ENCODE peak calls at places on chromosomes 3 and 15, in five cellular contexts. Q, P, B, J and U are unnamed samples.

GRCh38 chr15:96408591-96409183 is 78.2 kb downstream of the NR2F2 start:
- DNase-seq in Q (no peak), P (no peak), B (no peak), J (no peak), U (no peak)

GRCh38 chr3:30526031-30526430 is 80.4 kb upstream of the TGFBR2 start:
- DNase-seq in Q (no peak), P (no peak), B (no peak), J (no peak), U (no peak)

GRCh38 chr3:132984181-132984580 is 54.0 kb upstream of the TMEM108 start:
- DNase-seq in Q (no peak), P (no peak), B (no peak), J (no peak), U (no peak)

GRCh38 chr15:85475317-85475701 is 94.9 kb downstream of the AKAP13 start:
- DNase-seq in Q (no peak), P (no peak), B (peak), J (no peak), U (no peak)

GRCh38 chr3:48463703-48464102 is 17.2 kb downstream of the ATRIP start:
- DNase-seq in Q (no peak), P (no peak), B (no peak), J (no peak), U (no peak)

GRCh38 chr15:82995938-82996337 is 9.9 kb downstream of the RAMAC start:
- DNase-seq in Q (no peak), P (no peak), B (no peak), J (no peak), U (no peak)

GRCh38 chr3:49076627-49077026 is 17.2 kb downstream of the QRICH1 start:
- DNase-seq in Q (no peak), P (no peak), B (no peak), J (no peak), U (no peak)

GRCh38 chr15:88048759-88049158 is 207.8 kb downstream of the NTRK3 start:
- DNase-seq in Q (no peak), P (no peak), B (no peak), J (no peak), U (no peak)

GRCh38 chr15:78991476-78991875 is 46.6 kb upstream of the CTSH start:
- DNase-seq in Q (no peak), P (peak), B (no peak), J (no peak), U (no peak)

GRCh38 chr3:136161516-136161915 is 34.6 kb downstream of the MSL2 start:
- DNase-seq in Q (no peak), P (no peak), B (no peak), J (no peak), U (no peak)

GRCh38 chr3:9581742-9582141 is 28.1 kb upstream of the LHFPL4 start:
- DNase-seq in Q (no peak), P (no peak), B (no peak), J (no peak), U (no peak)

GRCh38 chr3:52441772-52442332 is 3.1 kb downstream of the SEMA3G start:
- DNase-seq in Q (no peak), P (no peak), B (no peak), J (no peak), U (no peak)

GRCh38 chr3:124275421-124275820 is 283.5 kb upstream of the ROPN1 start:
- DNase-seq in Q (no peak), P (no peak), B (peak), J (no peak), U (no peak)

GRCh38 chr3:49841126-49841525 is 15.2 kb downstream of the TRAIP start:
- DNase-seq in Q (no peak), P (no peak), B (peak), J (peak), U (no peak)

GRCh38 chr3:169658311-169658931 is 5.1 kb downstream of the MECOM start:
- DNase-seq in Q (no peak), P (no peak), B (peak), J (peak), U (no peak)

GRCh38 chr3:38031022-38031994 is 1.9 kb upstream of the PLCD1 start:
- DNase-seq in Q (peak), P (no peak), B (no peak), J (no peak), U (no peak)

GRCh38 chr15:101159096-101159935 is 92.5 kb downstream of the CHSY1 start:
- DNase-seq in Q (no peak), P (no peak), B (peak), J (no peak), U (no peak)

GRCh38 chr15:100900136-100900894 is 18.8 kb upstream of the LRRK1 start:
- DNase-seq in Q (no peak), P (no peak), B (no peak), J (no peak), U (no peak)

GRCh38 chr3:6262035-6262434 is 598.9 kb upstream of the GRM7 start:
- DNase-seq in Q (no peak), P (no peak), B (no peak), J (no peak), U (no peak)

GRCh38 chr3:15271785-15272381 is 60.5 kb downstream of the SH3BP5 start:
- DNase-seq in Q (peak), P (no peak), B (no peak), J (no peak), U (no peak)

GRCh38 chr3:31926543-31926942 is 54.5 kb downstream of the OSBPL10 start:
- DNase-seq in Q (no peak), P (no peak), B (no peak), J (no peak), U (no peak)

DNA sequence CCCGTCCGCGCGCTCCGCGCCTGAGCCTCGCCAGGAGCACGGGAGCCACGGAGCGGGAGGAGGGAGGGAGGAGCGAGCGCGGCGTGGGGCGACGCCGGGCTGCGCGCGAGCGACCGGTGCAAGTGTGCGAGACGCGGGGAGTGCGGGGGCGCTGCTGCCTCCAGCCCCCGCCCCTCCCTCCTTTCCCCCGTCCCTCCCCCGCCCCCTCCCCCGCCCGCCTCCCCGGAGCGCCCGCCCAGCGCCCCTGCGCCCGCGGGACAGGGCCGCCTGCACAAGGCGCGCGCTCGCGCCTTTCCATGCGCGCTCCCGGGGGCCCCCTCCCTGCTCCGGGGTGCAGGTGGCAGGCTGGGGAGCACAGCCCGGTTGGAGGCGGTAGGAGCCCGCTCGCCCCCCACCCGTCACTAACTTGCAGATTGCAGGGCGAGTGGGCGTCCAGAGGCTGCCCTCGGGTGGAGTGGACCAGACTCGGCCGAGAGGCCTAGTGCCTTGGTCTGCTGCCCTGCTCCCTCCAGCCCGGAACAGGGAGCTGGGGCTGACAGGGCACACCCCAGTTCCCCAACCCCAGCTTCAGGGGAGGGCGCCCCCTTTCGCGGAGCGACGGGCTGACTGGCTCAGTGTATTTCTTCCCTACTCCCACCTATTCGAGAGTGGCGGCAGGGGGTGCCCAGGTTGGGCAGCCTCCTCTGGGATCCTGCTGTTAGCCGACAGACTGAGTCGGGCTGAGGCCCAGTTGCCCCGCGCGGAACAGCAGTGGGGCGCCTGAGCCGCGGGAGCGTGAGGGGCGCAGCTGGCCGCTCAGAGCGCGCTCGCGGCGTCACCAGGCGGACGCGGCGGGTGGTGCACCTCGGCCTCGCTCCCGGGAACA is at the start of gene WNT7A:
- DNase-seq in Q (peak), P (no peak), B (no peak), J (peak), U (no peak)
- H3K4me3 ChIP-seq in Q (peak), P (no peak), B (no peak), J (peak), U (no peak)

GRCh38 chr3:184568918-184569829 is 7.6 kb downstream of the EPHB3 start:
- DNase-seq in Q (no peak), P (peak), B (peak), J (no peak), U (peak)
- H3K4me3 ChIP-seq in Q (peak), P (peak), B (no peak), J (peak), U (peak)

GRCh38 chr15:45022871-45023658 is at the start of gene SORD:
- DNase-seq in Q (peak), P (peak), B (peak), J (peak), U (peak)

GRCh38 chr15:45027220-45027619 is 4.2 kb downstream of the SORD start:
- DNase-seq in Q (no peak), P (no peak), B (no peak), J (no peak), U (no peak)

GRCh38 chr15:45030743-45031142 is 7.7 kb downstream of the SORD start:
- DNase-seq in Q (no peak), P (no peak), B (no peak), J (no peak), U (no peak)

GRCh38 chr15:45023659-45024320 is 795 bp downstream of the SORD start:
- DNase-seq in Q (no peak), P (no peak), B (peak), J (peak), U (no peak)

GRCh38 chr15:45026646-45027045 is 3.7 kb downstream of the SORD start:
- DNase-seq in Q (no peak), P (no peak), B (peak), J (no peak), U (no peak)
- H3K4me3 ChIP-seq in Q (no peak), P (no peak), B (no peak), J (no peak), U (no peak)

GRCh38 chr15:31387101-31387482 is 60.5 kb downstream of the KLF13 start:
- DNase-seq in Q (no peak), P (no peak), B (no peak), J (no peak), U (no peak)
- H3K4me3 ChIP-seq in Q (no peak), P (no peak), B (no peak), J (no peak), U (no peak)